ENCODE peak calls at places on chromosomes 11 and 22, in six cellular contexts. K is IMR-90, C is prostate gland, N is OCI-LY7, D is fibroblast of lung, S is mammary epithelial cell. V is an unnamed sample.

GRCh38 chr11:61158691-61159381 is 2.4 kb downstream of the VPS37C start:
- DNase-seq in N (no peak), K (peak), C (peak), S (peak), D (peak), V (peak)

GRCh38 chr11:119194811-119195210 is 9.5 kb downstream of the NHERF4 start:
- DNase-seq in S (no peak), K (no peak), C (no peak), D (no peak), N (no peak), V (no peak)

GRCh38 chr22:28799834-28800307 is 498 bp downstream of the XBP1 start:
- DNase-seq in N (peak), D (peak), C (no peak), S (peak), K (peak), V (peak)

GRCh38 chr11:130308059-130308458 is 6.7 kb downstream of the ZBTB44 start:
- DNase-seq in S (no peak), D (no peak), K (no peak), C (no peak), N (no peak), V (no peak)

GRCh38 chr11:126601136-126601535 is 245.7 kb downstream of the ST3GAL4 start:
- DNase-seq in C (no peak), K (no peak), N (no peak), D (no peak), S (no peak), V (no peak)

GRCh38 chr11:16226245-16226644 is 130.1 kb downstream of the SOX6 start:
- DNase-seq in C (peak), K (peak), N (no peak), D (peak), S (peak), V (peak)

GRCh38 chr22:45504703-45505341 is 2.1 kb downstream of the FBLN1 start:
- DNase-seq in C (no peak), D (peak), S (peak), K (peak), N (no peak), V (no peak)

GRCh38 chr11:102560555-102561011 is 30.0 kb upstream of the MMP7 start:
- DNase-seq in N (peak), C (peak), S (peak), K (peak), D (peak), V (peak)

GRCh38 chr11:113715273-113715672 is 9.2 kb upstream of the TMPRSS5 start:
- DNase-seq in S (no peak), D (no peak), C (no peak), K (no peak), N (no peak), V (no peak)

GRCh38 chr22:19241593-19241906 is 50.0 kb downstream of the CLTCL1 start:
- DNase-seq in S (no peak), D (no peak), N (no peak), K (no peak), C (no peak), V (no peak)

GRCh38 chr11:134374171-134374570 is 37.9 kb downstream of the B3GAT1 start:
- DNase-seq in K (no peak), N (no peak), S (no peak), C (no peak), D (no peak), V (no peak)

GRCh38 chr11:45900916-45901617 is 6.0 kb downstream of the FREY1 start:
- DNase-seq in S (no peak), D (no peak), K (no peak), N (no peak), C (no peak), V (no peak)

GRCh38 chr22:30227438-30228228 is 18.9 kb downstream of the LIF start:
- DNase-seq in N (no peak), C (no peak), S (no peak), D (no peak), K (no peak), V (no peak)

GRCh38 chr11:76214968-76215548 is 8.8 kb upstream of the WNT11 start:
- DNase-seq in D (no peak), S (no peak), N (no peak), C (no peak), K (no peak), V (no peak)

GRCh38 chr11:76216536-76217326 is 10.4 kb upstream of the WNT11 start:
- DNase-seq in N (no peak), K (no peak), D (no peak), S (no peak), C (no peak), V (no peak)

GRCh38 chr11:76212086-76213035 is 6.1 kb upstream of the WNT11 start:
- DNase-seq in S (no peak), D (no peak), N (no peak), C (no peak), K (no peak), V (no peak)

GRCh38 chr11:76215946-76216345 is 9.6 kb upstream of the WNT11 start:
- DNase-seq in S (peak), N (no peak), D (peak), K (peak), C (no peak), V (no peak)

DNA sequence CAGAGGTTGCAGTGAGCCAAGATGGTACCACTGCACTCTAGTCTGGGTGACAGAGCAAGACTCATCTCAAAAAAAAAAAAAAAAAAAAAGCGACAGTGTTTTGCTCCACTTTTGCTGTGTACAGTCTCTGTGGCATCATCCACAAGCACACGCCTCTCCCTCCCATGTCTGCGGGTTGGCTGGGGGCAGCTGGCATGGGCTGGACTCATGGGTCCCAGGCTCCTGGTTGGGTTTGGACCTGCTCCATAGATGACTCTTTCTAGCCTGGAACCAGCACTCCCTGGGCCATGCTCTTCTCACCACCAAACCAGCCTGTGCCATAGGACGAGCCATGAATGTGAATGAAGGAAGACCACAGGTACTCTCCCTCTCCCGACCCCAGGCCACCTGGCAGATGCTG is 7.9 kb upstream of the WNT11 start:
- DNase-seq in C (no peak), D (no peak), K (no peak), N (no peak), S (no peak), V (no peak)
- H3K4me3 ChIP-seq in C (no peak), D (no peak), K (no peak), N (no peak), S (no peak), V (no peak)

DNA sequence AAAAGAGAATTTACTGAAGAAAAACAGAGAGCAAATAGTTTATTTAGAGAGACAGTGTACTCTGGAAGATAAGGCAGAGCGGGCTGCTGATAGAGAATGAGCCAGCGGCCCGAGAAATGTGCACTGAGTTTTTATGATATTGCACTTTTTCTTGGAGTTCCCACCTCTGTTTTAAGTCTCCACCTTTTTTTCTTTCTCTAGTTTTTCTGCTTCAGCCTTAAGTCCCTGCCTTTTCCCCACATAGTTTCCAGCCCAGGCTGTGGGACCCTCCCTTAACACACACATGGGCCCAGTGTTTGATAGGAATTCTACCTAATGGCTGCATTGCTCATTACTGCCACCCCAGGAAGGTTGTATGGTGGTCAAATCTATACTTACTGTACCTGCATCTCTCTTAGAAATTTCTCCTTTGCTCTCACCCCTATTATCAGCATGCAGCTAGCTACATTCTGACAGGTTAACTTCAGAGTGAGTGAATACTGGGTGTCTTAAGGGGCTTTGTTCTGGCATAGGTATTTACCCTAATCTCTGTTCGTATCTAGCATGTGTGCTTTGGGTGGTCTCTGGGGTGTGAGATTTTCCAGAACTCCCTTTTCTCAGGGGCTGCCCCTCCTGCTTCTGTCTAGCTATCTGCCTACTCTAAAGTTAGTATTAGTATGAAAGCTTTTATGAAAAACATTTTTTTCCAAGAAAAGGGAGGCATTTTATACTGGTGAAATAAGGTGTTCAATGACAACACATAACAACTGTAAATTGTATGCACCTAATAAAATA is 127.3 kb upstream of the TOP3B start:
- DNase-seq in K (no peak), C (no peak), S (no peak), D (no peak), N (peak), V (no peak)
- TF ChIP-seq CTCF in K (no peak), C (no peak), S (no peak), D (no peak), N (peak), V (peak)

DNA sequence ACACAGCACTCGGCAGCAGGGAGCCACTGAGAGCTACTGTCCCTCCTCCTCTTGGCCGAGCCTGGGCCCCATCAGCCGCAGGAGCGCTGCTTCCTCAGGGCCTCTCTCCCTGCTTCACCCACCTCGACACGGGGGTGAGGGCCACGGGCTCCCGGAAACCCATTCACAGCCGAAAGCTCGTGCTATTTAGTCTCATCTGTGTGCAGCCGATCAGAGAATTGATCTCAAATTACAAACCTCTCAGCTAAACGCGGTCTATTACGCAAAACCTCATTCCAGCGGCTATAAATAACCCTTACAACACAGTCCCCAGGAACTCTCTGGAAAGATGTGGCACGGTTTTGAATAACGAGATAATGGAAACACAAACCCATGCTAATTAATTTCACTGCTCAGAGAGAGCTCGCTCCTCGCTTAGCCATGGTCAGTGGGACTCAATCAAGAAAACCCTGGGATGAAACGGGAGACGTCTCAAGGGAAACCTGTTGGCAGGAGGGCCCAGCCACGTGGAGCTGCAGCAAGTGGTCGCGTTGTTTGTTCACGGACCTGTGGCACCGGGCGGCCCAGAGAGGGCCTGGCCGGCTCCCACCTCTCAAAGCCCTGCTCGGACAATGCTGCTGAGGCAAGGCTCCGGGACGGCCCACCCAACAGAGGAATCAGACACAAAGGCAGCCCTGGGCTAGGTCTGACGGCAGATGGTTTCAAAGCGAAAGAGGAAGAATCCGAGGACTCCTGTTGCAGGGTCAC is 210.4 kb downstream of the CTTN start:
- DNase-seq in S (no peak), C (no peak), N (no peak), K (peak), D (peak), V (no peak)
- H3K4me3 ChIP-seq in S (no peak), C (no peak), N (no peak), K (no peak), D (no peak), V (no peak)

GRCh38 chr22:47275479-47276218 is 513.2 kb downstream of the TBC1D22A start:
- DNase-seq in K (no peak), N (no peak), D (peak), C (no peak), S (no peak), V (no peak)
- TF ChIP-seq CTCF in K (no peak), N (no peak), D (no peak), C (no peak), S (no peak), V (no peak)

GRCh38 chr22:50576070-50576469 is 2.2 kb downstream of the CPT1B start:
- DNase-seq in K (peak), D (peak), S (peak), C (no peak), N (no peak), V (no peak)
- H3K4me3 ChIP-seq in K (no peak), D (no peak), S (no peak), C (no peak), N (no peak), V (no peak)

GRCh38 chr22:47376901-47377520 is 614.6 kb downstream of the TBC1D22A start:
- DNase-seq in C (no peak), K (no peak), N (no peak), S (no peak), D (no peak), V (no peak)
- TF ChIP-seq CTCF in C (no peak), K (no peak), N (no peak), S (no peak), D (no peak), V (no peak)

GRCh38 chr11:12986194-12986898 is 22.8 kb upstream of the RASSF10 start:
- DNase-seq in S (no peak), N (no peak), C (no peak), D (no peak), K (no peak), V (no peak)
- H3K4me3 ChIP-seq in S (no peak), N (no peak), C (no peak), D (no peak), K (no peak), V (no peak)

GRCh38 chr11:84889556-84889955 is 737.6 kb downstream of the DLG2 start:
- DNase-seq in C (no peak), D (no peak), S (no peak), N (no peak), K (no peak), V (no peak)
- TF ChIP-seq CTCF in C (no peak), D (no peak), S (no peak), N (no peak), K (no peak), V (no peak)

GRCh38 chr11:35905901-35906661 is 37.8 kb upstream of the LDLRAD3 start:
- DNase-seq in C (peak), K (peak), D (no peak), N (no peak), S (no peak), V (no peak)
- H3K4me3 ChIP-seq in C (no peak), K (no peak), D (no peak), N (no peak), S (no peak), V (no peak)

V was measured in GM12865.